ENCODE peak calls at places on chromosomes 1 and 21, in seven cellular contexts. One of them, this sample, is unnamed.

GRCh38 chr21:36135391-36136094 is 664 bp downstream of the CBR3 start:
- DNase-seq in SK-N-SH: peak; percentile 81
- DNase-seq in GM12891: peak; percentile 48
- DNase-seq in endothelial cell of umbilical vein: peak; percentile 76
- DNase-seq in breast epithelium: peak; percentile 70
- DNase-seq in stomach: peak; percentile 55
- DNase-seq in HCT116: no peak
- DNase-seq in this sample: no peak

GRCh38 chr1:210905944-210906453 is 227.9 kb downstream of the KCNH1 start:
- DNase-seq in SK-N-SH: no peak
- DNase-seq in GM12891: no peak
- DNase-seq in endothelial cell of umbilical vein: no peak
- DNase-seq in breast epithelium: no peak
- DNase-seq in stomach: no peak
- DNase-seq in HCT116: no peak
- DNase-seq in this sample: no peak

GRCh38 chr1:209172286-209172685 is 411.2 kb upstream of the CAMK1G start:
- DNase-seq in SK-N-SH: no peak
- DNase-seq in GM12891: no peak
- DNase-seq in endothelial cell of umbilical vein: no peak
- DNase-seq in breast epithelium: no peak
- DNase-seq in stomach: no peak
- DNase-seq in HCT116: no peak
- DNase-seq in this sample: no peak

GRCh38 chr1:169046671-169047070 is 59.8 kb upstream of the ATP1B1 start:
- DNase-seq in SK-N-SH: no peak
- DNase-seq in GM12891: no peak
- DNase-seq in endothelial cell of umbilical vein: no peak
- DNase-seq in breast epithelium: no peak
- DNase-seq in stomach: no peak
- DNase-seq in HCT116: no peak
- DNase-seq in this sample: no peak

GRCh38 chr1:170885551-170885950 is 49.8 kb upstream of the MROH9 start:
- DNase-seq in SK-N-SH: no peak
- DNase-seq in GM12891: no peak
- DNase-seq in endothelial cell of umbilical vein: no peak
- DNase-seq in breast epithelium: no peak
- DNase-seq in stomach: no peak
- DNase-seq in HCT116: no peak
- DNase-seq in this sample: no peak

GRCh38 chr1:8222789-8223188 is 95.1 kb upstream of the SLC45A1 start:
- DNase-seq in SK-N-SH: no peak
- DNase-seq in GM12891: no peak
- DNase-seq in endothelial cell of umbilical vein: no peak
- DNase-seq in breast epithelium: no peak
- DNase-seq in stomach: no peak
- DNase-seq in HCT116: no peak
- DNase-seq in this sample: no peak

GRCh38 chr1:114227059-114227458 is 73.4 kb upstream of the SYT6 start:
- DNase-seq in SK-N-SH: no peak
- DNase-seq in GM12891: no peak
- DNase-seq in endothelial cell of umbilical vein: no peak
- DNase-seq in breast epithelium: no peak
- DNase-seq in stomach: no peak
- DNase-seq in HCT116: no peak
- DNase-seq in this sample: no peak

GRCh38 chr1:12617511-12617900 is 504 bp downstream of the DHRS3 start:
- DNase-seq in SK-N-SH: no peak
- DNase-seq in GM12891: no peak
- DNase-seq in endothelial cell of umbilical vein: no peak
- DNase-seq in breast epithelium: no peak
- DNase-seq in stomach: peak; percentile 55
- DNase-seq in HCT116: no peak
- DNase-seq in this sample: no peak

GRCh38 chr1:63274371-63274770 is 48.0 kb upstream of the FOXD3 start:
- DNase-seq in SK-N-SH: no peak
- DNase-seq in GM12891: no peak
- DNase-seq in endothelial cell of umbilical vein: no peak
- DNase-seq in breast epithelium: no peak
- DNase-seq in stomach: no peak
- DNase-seq in HCT116: no peak
- DNase-seq in this sample: no peak

GRCh38 chr21:45498646-45499000 is 43.6 kb downstream of the SLC19A1 start:
- DNase-seq in SK-N-SH: no peak
- DNase-seq in GM12891: no peak
- DNase-seq in endothelial cell of umbilical vein: no peak
- DNase-seq in breast epithelium: no peak
- DNase-seq in stomach: no peak
- DNase-seq in HCT116: no peak
- DNase-seq in this sample: no peak

GRCh38 chr1:118739421-118739930 is 248.7 kb downstream of the TBX15 start:
- DNase-seq in SK-N-SH: no peak
- DNase-seq in GM12891: no peak
- DNase-seq in endothelial cell of umbilical vein: no peak
- DNase-seq in breast epithelium: no peak
- DNase-seq in stomach: no peak
- DNase-seq in HCT116: no peak
- DNase-seq in this sample: no peak

GRCh38 chr1:61448934-61449368 is 276.0 kb downstream of the TM2D1 start:
- DNase-seq in SK-N-SH: no peak
- DNase-seq in GM12891: no peak
- DNase-seq in endothelial cell of umbilical vein: no peak
- DNase-seq in breast epithelium: no peak
- DNase-seq in stomach: no peak
- DNase-seq in HCT116: no peak
- DNase-seq in this sample: no peak

GRCh38 chr1:161044908-161045748 is 649 bp downstream of the USF1 start:
- DNase-seq in SK-N-SH: peak; percentile 79
- DNase-seq in GM12891: no peak
- DNase-seq in endothelial cell of umbilical vein: peak; percentile 72
- DNase-seq in breast epithelium: peak; percentile 56
- DNase-seq in stomach: peak; percentile 64
- DNase-seq in HCT116: no peak
- DNase-seq in this sample: no peak

GRCh38 chr1:2356401-2356800 is 35.0 kb downstream of the MORN1 start:
- DNase-seq in SK-N-SH: no peak
- DNase-seq in GM12891: no peak
- DNase-seq in endothelial cell of umbilical vein: no peak
- DNase-seq in breast epithelium: no peak
- DNase-seq in stomach: no peak
- DNase-seq in HCT116: no peak
- DNase-seq in this sample: no peak

GRCh38 chr1:17460265-17460664 is 20.8 kb upstream of the RCC2 start:
- DNase-seq in SK-N-SH: no peak
- DNase-seq in GM12891: no peak
- DNase-seq in endothelial cell of umbilical vein: no peak
- DNase-seq in breast epithelium: no peak
- DNase-seq in stomach: no peak
- DNase-seq in HCT116: no peak
- DNase-seq in this sample: no peak

GRCh38 chr1:78836736-78837135 is 169.8 kb downstream of the ADGRL4 start:
- DNase-seq in SK-N-SH: no peak
- DNase-seq in GM12891: no peak
- DNase-seq in endothelial cell of umbilical vein: peak; percentile 13
- DNase-seq in breast epithelium: no peak
- DNase-seq in stomach: no peak
- DNase-seq in HCT116: no peak
- DNase-seq in this sample: no peak

GRCh38 chr21:36487641-36488307 is 7.9 kb upstream of the CLDN14 start:
- DNase-seq in SK-N-SH: no peak
- DNase-seq in GM12891: no peak
- DNase-seq in endothelial cell of umbilical vein: peak; percentile 73
- DNase-seq in breast epithelium: peak; percentile 78
- DNase-seq in stomach: peak; percentile 88
- DNase-seq in HCT116: no peak
- DNase-seq in this sample: no peak

GRCh38 chr1:169604781-169605560 is 18.7 kb upstream of the F5 start:
- DNase-seq in SK-N-SH: no peak
- DNase-seq in GM12891: no peak
- DNase-seq in endothelial cell of umbilical vein: no peak
- DNase-seq in breast epithelium: no peak
- DNase-seq in stomach: no peak
- DNase-seq in HCT116: no peak
- DNase-seq in this sample: no peak

GRCh38 chr1:6378096-6378746 is 15.3 kb downstream of the ACOT7 start:
- DNase-seq in SK-N-SH: peak; percentile 83
- DNase-seq in GM12891: no peak
- DNase-seq in endothelial cell of umbilical vein: no peak
- DNase-seq in breast epithelium: no peak
- DNase-seq in stomach: no peak
- DNase-seq in HCT116: no peak
- DNase-seq in this sample: no peak

GRCh38 chr1:25971044-25971881 is 26.6 kb downstream of the PAFAH2 start:
- DNase-seq in SK-N-SH: no peak
- DNase-seq in GM12891: peak; percentile 27
- DNase-seq in endothelial cell of umbilical vein: no peak
- DNase-seq in breast epithelium: no peak
- DNase-seq in stomach: no peak
- DNase-seq in HCT116: no peak
- DNase-seq in this sample: no peak

GRCh38 chr1:155940531-155940992 is 876 bp upstream of the RXFP4 start:
- DNase-seq in SK-N-SH: peak; percentile 74
- DNase-seq in GM12891: no peak
- DNase-seq in endothelial cell of umbilical vein: peak; percentile 84
- DNase-seq in breast epithelium: no peak
- DNase-seq in stomach: peak; percentile 60
- DNase-seq in HCT116: no peak
- DNase-seq in this sample: peak; percentile 36

GRCh38 chr1:107692580-107693345 is 272.2 kb downstream of the VAV3 start:
- DNase-seq in SK-N-SH: peak; percentile 50
- DNase-seq in GM12891: no peak
- DNase-seq in endothelial cell of umbilical vein: no peak
- DNase-seq in breast epithelium: no peak
- DNase-seq in stomach: no peak
- DNase-seq in HCT116: no peak
- DNase-seq in this sample: no peak

GRCh38 chr1:57276916-57277315 is 146.9 kb downstream of the DAB1 start:
- DNase-seq in SK-N-SH: no peak
- DNase-seq in GM12891: no peak
- DNase-seq in endothelial cell of umbilical vein: no peak
- DNase-seq in breast epithelium: no peak
- DNase-seq in stomach: no peak
- DNase-seq in HCT116: no peak
- DNase-seq in this sample: no peak
- TF ChIP-seq POLR2AphosphoS5 in SK-N-SH: no peak
- TF ChIP-seq POLR2AphosphoS5 in GM12891: no peak
- TF ChIP-seq POLR2AphosphoS5 in endothelial cell of umbilical vein: no peak
- TF ChIP-seq POLR2AphosphoS5 in breast epithelium: no peak
- TF ChIP-seq POLR2AphosphoS5 in stomach: no peak
- TF ChIP-seq POLR2AphosphoS5 in HCT116: no peak
- TF ChIP-seq POLR2AphosphoS5 in this sample: no peak

GRCh38 chr1:36175137-36176095 is 19.5 kb downstream of the MAP7D1 start:
- DNase-seq in SK-N-SH: no peak
- DNase-seq in GM12891: peak; percentile 54
- DNase-seq in endothelial cell of umbilical vein: no peak
- DNase-seq in breast epithelium: no peak
- DNase-seq in stomach: peak; percentile 35
- DNase-seq in HCT116: no peak
- DNase-seq in this sample: no peak
- TF ChIP-seq POLR2AphosphoS5 in SK-N-SH: no peak
- TF ChIP-seq POLR2AphosphoS5 in GM12891: no peak
- TF ChIP-seq POLR2AphosphoS5 in endothelial cell of umbilical vein: no peak
- TF ChIP-seq POLR2AphosphoS5 in breast epithelium: no peak
- TF ChIP-seq POLR2AphosphoS5 in stomach: no peak
- TF ChIP-seq POLR2AphosphoS5 in HCT116: no peak
- TF ChIP-seq POLR2AphosphoS5 in this sample: no peak

DNA sequence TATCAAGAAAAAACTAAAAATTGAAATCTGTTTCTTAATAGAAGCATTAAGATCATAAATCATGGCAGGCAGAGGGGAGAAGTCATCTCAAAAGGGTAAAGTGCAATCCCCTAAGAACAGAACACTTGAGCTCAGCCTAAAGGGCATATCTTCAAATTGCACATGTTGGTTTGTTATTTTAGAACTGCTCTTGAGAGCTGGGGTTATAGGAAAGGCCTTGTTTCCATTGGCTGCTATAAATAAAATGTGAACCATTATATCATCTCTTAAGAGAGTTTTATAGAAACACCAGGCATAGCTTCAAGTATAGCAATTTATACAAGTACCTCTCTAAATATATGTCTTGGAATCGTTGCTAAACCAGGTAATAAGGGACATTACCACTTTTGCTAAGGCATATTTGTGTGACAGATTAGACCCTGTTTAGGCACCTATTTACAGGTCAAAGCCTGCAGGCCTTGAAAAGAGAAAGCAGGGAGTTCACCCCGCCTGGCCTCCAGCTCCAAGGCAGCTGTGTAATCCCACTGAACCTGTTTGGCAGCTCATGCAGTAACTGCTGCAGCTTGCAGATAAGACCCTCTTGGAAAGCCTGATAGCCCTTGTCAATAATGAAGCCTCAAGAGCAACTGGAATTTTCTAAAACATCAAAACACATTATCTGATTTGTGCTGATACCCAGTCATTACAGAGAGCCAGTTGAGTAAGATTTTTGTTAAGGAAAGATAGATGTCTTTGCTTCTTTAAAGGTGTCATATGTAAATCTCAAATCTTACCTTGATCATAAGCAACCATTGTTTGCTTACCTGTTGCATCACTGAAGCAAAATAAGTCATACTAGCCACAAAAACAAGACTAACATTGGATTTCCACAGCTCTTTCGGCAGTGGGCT is 24.2 kb upstream of the SYDE2 start:
- DNase-seq in SK-N-SH: no peak
- DNase-seq in GM12891: no peak
- DNase-seq in endothelial cell of umbilical vein: no peak
- DNase-seq in breast epithelium: no peak
- DNase-seq in stomach: peak; percentile 84
- DNase-seq in HCT116: no peak
- DNase-seq in this sample: no peak
- TF ChIP-seq POLR2AphosphoS5 in SK-N-SH: no peak
- TF ChIP-seq POLR2AphosphoS5 in GM12891: no peak
- TF ChIP-seq POLR2AphosphoS5 in endothelial cell of umbilical vein: no peak
- TF ChIP-seq POLR2AphosphoS5 in breast epithelium: no peak
- TF ChIP-seq POLR2AphosphoS5 in stomach: peak; percentile 80
- TF ChIP-seq POLR2AphosphoS5 in HCT116: no peak
- TF ChIP-seq POLR2AphosphoS5 in this sample: no peak

DNA sequence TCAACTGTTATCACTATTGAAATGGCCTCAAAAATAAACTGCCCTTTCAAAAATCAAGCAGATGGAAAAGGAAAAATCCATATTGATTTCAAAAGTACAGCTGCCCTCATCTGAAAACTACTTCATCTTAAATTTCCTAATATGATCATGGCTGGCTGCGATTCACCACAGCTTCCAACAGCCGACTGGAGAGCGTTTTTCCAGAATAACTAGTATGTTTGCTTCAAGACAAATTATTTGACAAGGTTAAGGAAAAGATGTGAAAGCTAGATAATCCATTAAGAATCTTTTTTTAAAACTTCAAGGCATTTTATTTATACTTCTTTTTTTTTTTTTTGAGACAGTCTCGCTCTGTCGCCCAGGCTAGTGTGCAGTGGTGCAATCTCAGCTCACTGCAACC is 4.1 kb upstream of the DEGS1 start:
- DNase-seq in SK-N-SH: no peak
- DNase-seq in GM12891: no peak
- DNase-seq in endothelial cell of umbilical vein: no peak
- DNase-seq in breast epithelium: no peak
- DNase-seq in stomach: no peak
- DNase-seq in HCT116: no peak
- DNase-seq in this sample: no peak
- TF ChIP-seq POLR2AphosphoS5 in SK-N-SH: no peak
- TF ChIP-seq POLR2AphosphoS5 in GM12891: no peak
- TF ChIP-seq POLR2AphosphoS5 in endothelial cell of umbilical vein: no peak
- TF ChIP-seq POLR2AphosphoS5 in breast epithelium: no peak
- TF ChIP-seq POLR2AphosphoS5 in stomach: no peak
- TF ChIP-seq POLR2AphosphoS5 in HCT116: no peak
- TF ChIP-seq POLR2AphosphoS5 in this sample: no peak

GRCh38 chr1:55623339-55623738 is 408.2 kb upstream of the USP24 start:
- DNase-seq in SK-N-SH: no peak
- DNase-seq in GM12891: no peak
- DNase-seq in endothelial cell of umbilical vein: no peak
- DNase-seq in breast epithelium: no peak
- DNase-seq in stomach: no peak
- DNase-seq in HCT116: no peak
- DNase-seq in this sample: no peak
- TF ChIP-seq POLR2AphosphoS5 in SK-N-SH: no peak
- TF ChIP-seq POLR2AphosphoS5 in GM12891: no peak
- TF ChIP-seq POLR2AphosphoS5 in endothelial cell of umbilical vein: no peak
- TF ChIP-seq POLR2AphosphoS5 in breast epithelium: no peak
- TF ChIP-seq POLR2AphosphoS5 in stomach: peak; percentile 27
- TF ChIP-seq POLR2AphosphoS5 in HCT116: no peak
- TF ChIP-seq POLR2AphosphoS5 in this sample: no peak